ENCODE peak calls at places on chromosome 17, in eight cellular contexts. F, T, R, G, A, V, U and P are unnamed samples.

GRCh38 chr17:21004016-21004930 is 38.5 kb downstream of the USP22 start:
- DNase-seq in V (no peak), G (no peak), U (no peak), T (peak; percentile 21), R (no peak), A (no peak), F (no peak), P (no peak)

GRCh38 chr17:31318298-31319190 is 2.9 kb downstream of the EVI2A start:
- DNase-seq in V (peak; percentile 92), U (peak; percentile 86), T (peak; percentile 77), G (no peak), A (no peak), R (peak; percentile 45), F (peak; percentile 68), P (peak; percentile 75)

GRCh38 chr17:60161598-60162330 is 12.0 kb downstream of the CA4 start:
- DNase-seq in U (no peak), R (no peak), G (no peak), A (peak; percentile 61), V (no peak), T (no peak), F (no peak), P (no peak)

GRCh38 chr17:57674894-57675293 is 70.2 kb downstream of the CCDC182 start:
- DNase-seq in R (no peak), A (no peak), T (no peak), F (no peak), V (no peak), G (no peak), U (no peak), P (no peak)

GRCh38 chr17:66661857-66662256 is 173.1 kb upstream of the CACNG5 start:
- DNase-seq in U (no peak), R (no peak), T (no peak), V (no peak), G (no peak), F (no peak), A (no peak), P (no peak)

GRCh38 chr17:32993977-32994376 is 2.3 kb downstream of the SPACA3 start:
- DNase-seq in G (no peak), R (no peak), U (peak; percentile 31), T (no peak), A (no peak), F (no peak), V (no peak), P (no peak)

GRCh38 chr17:43732961-43733360 is 25.6 kb downstream of the SOST start:
- DNase-seq in T (no peak), G (no peak), R (peak; percentile 80), A (no peak), V (peak; percentile 47), F (no peak), U (peak; percentile 82), P (no peak)

GRCh38 chr17:40615989-40616476 is 31.6 kb downstream of the SMARCE1 start:
- DNase-seq in V (no peak), A (no peak), R (no peak), T (no peak), F (no peak), U (no peak), G (no peak), P (no peak)

GRCh38 chr17:64326420-64327054 is 63.5 kb upstream of the TEX2 start:
- DNase-seq in G (no peak), T (peak; percentile 92), R (no peak), A (peak; percentile 89), V (peak; percentile 99), F (peak; percentile 82), U (peak; percentile 77), P (peak; percentile 43)

GRCh38 chr17:56939869-56940484 is 20.9 kb downstream of the COIL start:
- DNase-seq in A (no peak), G (peak; percentile 71), T (no peak), F (no peak), U (peak; percentile 32), V (peak; percentile 74), R (no peak), P (no peak)

GRCh38 chr17:81912441-81913309 is 1.5 kb upstream of the PCYT2 start:
- DNase-seq in G (no peak), F (no peak), T (no peak), U (peak; percentile 33), R (no peak), V (no peak), A (no peak), P (no peak)

GRCh38 chr17:81913394-81914102 is 2.3 kb upstream of the PCYT2 start:
- DNase-seq in F (no peak), T (no peak), A (no peak), R (no peak), V (no peak), U (no peak), G (no peak), P (no peak)

GRCh38 chr17:81910840-81911276 is 341 bp downstream of the PCYT2 start:
- DNase-seq in U (no peak), A (no peak), V (no peak), T (no peak), G (peak; percentile 52), R (no peak), F (no peak), P (no peak)

GRCh38 chr17:81911277-81911961 is at the start of gene PCYT2:
- DNase-seq in V (peak; percentile 87), G (peak; percentile 95), F (peak; percentile 93), R (peak; percentile 62), T (peak; percentile 86), U (peak; percentile 85), A (peak; percentile 96), P (peak; percentile 87)

DNA sequence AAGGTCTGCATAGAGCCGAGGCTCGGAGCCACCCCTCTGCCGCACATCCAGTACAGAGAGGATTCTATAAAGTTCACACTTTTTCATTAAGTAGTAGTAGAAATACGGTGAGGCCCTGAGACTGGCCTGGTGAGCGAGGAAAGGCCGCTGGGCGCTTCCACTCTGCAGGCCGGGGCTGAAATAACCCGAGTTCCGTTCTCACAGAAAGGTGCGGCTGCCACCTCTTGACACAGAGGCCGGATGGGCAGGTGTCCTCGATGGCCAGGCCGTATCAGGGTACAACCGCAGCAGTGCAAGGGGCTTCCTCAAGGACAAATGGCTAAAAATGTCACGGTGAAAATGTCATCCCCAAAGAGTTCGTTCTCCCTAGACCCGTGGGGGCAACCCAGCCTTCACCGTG is 770 bp upstream of the PCYT2 start:
- DNase-seq in V (no peak), A (no peak), T (no peak), F (no peak), U (no peak), R (no peak), G (no peak), P (no peak)
- H3K4me3 ChIP-seq in V (no peak overlapping the region), A (no peak overlapping the region), T (peak overlapping the region; percentile 68), F (no peak overlapping the region), U (no peak overlapping the region), R (no peak overlapping the region), G (peak overlapping the region; percentile 32), P (peak overlapping the region; percentile 28)

DNA sequence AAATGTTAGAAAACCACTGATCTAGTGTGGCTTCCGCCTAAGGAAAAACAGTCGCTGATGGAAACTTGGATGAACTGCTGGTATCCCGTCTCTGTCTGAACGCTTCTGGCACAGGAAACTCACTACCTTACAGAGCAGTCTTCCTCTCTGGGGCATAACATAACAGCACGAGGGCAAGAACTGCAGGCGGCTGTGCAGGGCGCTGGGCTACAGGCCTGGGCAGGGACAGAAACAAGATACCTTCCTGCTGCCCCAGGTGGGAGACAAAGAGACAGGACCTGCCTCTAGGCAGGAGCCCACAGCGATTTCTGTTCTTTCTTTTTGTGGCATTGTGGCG is 10.5 kb downstream of the MXRA7 start:
- DNase-seq in V (no peak), A (no peak), R (no peak), U (no peak), T (no peak), G (no peak), F (no peak), P (no peak)
- H3K4me3 ChIP-seq in V (peak overlapping the region; percentile 3), A (no peak overlapping the region), R (no peak overlapping the region), U (no peak overlapping the region), T (peak overlapping the region; percentile 32), G (no peak overlapping the region), F (no peak overlapping the region), P (peak overlapping the region; percentile 55)

DNA sequence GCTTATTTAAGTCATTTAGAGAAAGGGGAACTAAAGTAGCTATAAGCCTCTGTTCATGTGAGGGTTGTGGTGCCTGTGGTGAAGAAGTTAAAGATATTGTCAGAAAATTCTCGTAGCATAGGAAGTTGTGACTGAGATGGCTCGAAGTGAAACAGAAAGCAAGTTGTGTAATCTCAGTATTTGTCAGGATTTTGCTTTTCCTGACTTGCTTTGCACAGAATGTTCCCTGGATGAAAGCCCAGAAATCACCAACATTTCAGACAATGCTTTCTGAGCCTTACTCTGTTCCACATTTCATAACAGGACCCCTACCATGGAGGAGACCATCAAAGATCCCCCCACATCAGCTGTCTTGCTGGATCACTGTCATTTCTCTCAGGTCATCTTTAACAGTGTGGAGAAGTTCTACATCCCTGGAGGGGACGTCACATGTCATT is 10.6 kb downstream of the CALCOCO2 start:
- DNase-seq in V (peak; percentile 85), U (peak; percentile 35), G (no peak), R (peak; percentile 61), F (no peak), A (no peak), T (no peak), P (no peak)
- H3K4me3 ChIP-seq in V (peak overlapping the region; percentile 39), U (peak overlapping the region; percentile 34), G (no peak overlapping the region), R (peak overlapping the region; percentile 0), F (peak overlapping the region; percentile 13), A (peak overlapping the region; percentile 25), T (peak overlapping the region; percentile 39), P (peak overlapping the region; percentile 33)

GRCh38 chr17:81566461-81567126 is 14.4 kb upstream of the FAAP100 start:
- DNase-seq in U (peak; percentile 79), R (peak; percentile 95), A (no peak), G (no peak), T (peak; percentile 81), V (peak; percentile 96), F (peak; percentile 75), P (peak; percentile 58)
- H3K4me3 ChIP-seq in U (no peak overlapping the region), R (peak overlapping the region; percentile 20), A (no peak overlapping the region), G (no peak overlapping the region), T (peak overlapping the region; percentile 32), V (peak overlapping the region; percentile 28), F (no peak overlapping the region), P (no peak overlapping the region)

GRCh38 chr17:28404461-28404811 is 1.6 kb downstream of the SLC46A1 start:
- DNase-seq in U (no peak), V (no peak), A (no peak), G (no peak), T (no peak), R (no peak), F (no peak), P (no peak)

GRCh38 chr17:28406478-28406824 is 439 bp upstream of the SLC46A1 start:
- DNase-seq in G (no peak), U (peak; percentile 58), A (no peak), T (no peak), F (no peak), R (no peak), V (no peak), P (no peak)

GRCh38 chr17:28405632-28406477 is at the start of gene SLC46A1:
- DNase-seq in U (peak; percentile 23), V (peak; percentile 18), G (peak; percentile 67), A (peak; percentile 83), F (peak; percentile 57), R (no peak), T (peak; percentile 55), P (no peak)

GRCh38 chr17:28404007-28404406 is 2.0 kb downstream of the SLC46A1 start:
- DNase-seq in R (no peak), A (no peak), F (no peak), T (no peak), U (no peak), G (no peak), V (no peak), P (no peak)

GRCh38 chr17:28404812-28405570 is 1.0 kb downstream of the SLC46A1 start:
- DNase-seq in F (no peak), G (no peak), R (no peak), V (no peak), T (no peak), U (no peak), A (no peak), P (no peak)
- H3K4me3 ChIP-seq in F (peak overlapping the region; percentile 72), G (peak overlapping the region; percentile 46), R (peak overlapping the region; percentile 61), V (peak overlapping the region; percentile 66), T (peak overlapping the region; percentile 69), U (peak overlapping the region; percentile 73), A (peak overlapping the region; percentile 64), P (peak overlapping the region; percentile 83)

GRCh38 chr17:82053556-82054263 is 2.0 kb downstream of the GPS1 start:
- DNase-seq in T (no peak), V (no peak), F (no peak), R (no peak), A (peak; percentile 54), U (no peak), G (no peak), P (no peak)
- H3K4me3 ChIP-seq in T (no peak overlapping the region), V (no peak overlapping the region), F (peak overlapping the region; percentile 75), R (no peak overlapping the region), A (no peak overlapping the region), U (peak overlapping the region; percentile 4), G (no peak overlapping the region), P (no peak overlapping the region)